ENCODE peak calls at places on chromosomes 7 and 10, in nine cellular contexts. One of them, this sample, is unnamed.

GRCh38 chr7:84139986-84140729 is 54.4 kb downstream of the SEMA3A start:
- DNase-seq in progenitor cell of endocrine pancreas: no peak
- DNase-seq in NB4: no peak
- DNase-seq in fibroblast of lung: peak
- DNase-seq in thoracic aorta: no peak
- DNase-seq in MCF 10A: peak
- DNase-seq in glutamatergic neuron: no peak
- DNase-seq in cardiac muscle cell: no peak
- DNase-seq in mucosa of descending colon: no peak
- DNase-seq in this sample: no peak

GRCh38 chr10:14470920-14471319 is 140.2 kb upstream of the FRMD4A start:
- DNase-seq in glutamatergic neuron: no peak
- DNase-seq in cardiac muscle cell: no peak
- DNase-seq in MCF 10A: no peak
- DNase-seq in thoracic aorta: no peak
- DNase-seq in fibroblast of lung: no peak
- DNase-seq in progenitor cell of endocrine pancreas: no peak
- DNase-seq in NB4: no peak
- DNase-seq in mucosa of descending colon: no peak
- DNase-seq in this sample: no peak

GRCh38 chr10:75651452-75651851 is 220.0 kb downstream of the LRMDA start:
- DNase-seq in glutamatergic neuron: no peak
- DNase-seq in fibroblast of lung: no peak
- DNase-seq in progenitor cell of endocrine pancreas: no peak
- DNase-seq in NB4: peak
- DNase-seq in MCF 10A: peak
- DNase-seq in cardiac muscle cell: no peak
- DNase-seq in mucosa of descending colon: no peak
- DNase-seq in thoracic aorta: no peak
- DNase-seq in this sample: no peak

GRCh38 chr7:25353191-25353590 is 124.9 kb upstream of the NPVF start:
- DNase-seq in cardiac muscle cell: no peak
- DNase-seq in NB4: no peak
- DNase-seq in fibroblast of lung: no peak
- DNase-seq in MCF 10A: peak
- DNase-seq in thoracic aorta: no peak
- DNase-seq in mucosa of descending colon: no peak
- DNase-seq in progenitor cell of endocrine pancreas: no peak
- DNase-seq in glutamatergic neuron: no peak
- DNase-seq in this sample: no peak

GRCh38 chr10:89535185-89536012 is at the start of gene SLC16A12:
- DNase-seq in cardiac muscle cell: peak
- DNase-seq in fibroblast of lung: peak
- DNase-seq in progenitor cell of endocrine pancreas: peak
- DNase-seq in NB4: no peak
- DNase-seq in thoracic aorta: no peak
- DNase-seq in mucosa of descending colon: no peak
- DNase-seq in glutamatergic neuron: peak
- DNase-seq in MCF 10A: no peak
- DNase-seq in this sample: no peak

GRCh38 chr10:16756561-16757221 is 60.5 kb downstream of the RSU1 start:
- DNase-seq in thoracic aorta: no peak
- DNase-seq in progenitor cell of endocrine pancreas: no peak
- DNase-seq in NB4: no peak
- DNase-seq in MCF 10A: peak
- DNase-seq in mucosa of descending colon: no peak
- DNase-seq in fibroblast of lung: peak
- DNase-seq in glutamatergic neuron: no peak
- DNase-seq in cardiac muscle cell: no peak
- DNase-seq in this sample: no peak

GRCh38 chr10:108562105-108562504 is 1361.2 kb downstream of the XPNPEP1 start:
- DNase-seq in thoracic aorta: no peak
- DNase-seq in glutamatergic neuron: no peak
- DNase-seq in NB4: no peak
- DNase-seq in cardiac muscle cell: no peak
- DNase-seq in MCF 10A: no peak
- DNase-seq in progenitor cell of endocrine pancreas: no peak
- DNase-seq in mucosa of descending colon: no peak
- DNase-seq in fibroblast of lung: no peak
- DNase-seq in this sample: no peak

GRCh38 chr10:67666416-67667043 is 29.5 kb downstream of the CTNNA3 start:
- DNase-seq in thoracic aorta: no peak
- DNase-seq in cardiac muscle cell: peak
- DNase-seq in mucosa of descending colon: no peak
- DNase-seq in fibroblast of lung: peak
- DNase-seq in progenitor cell of endocrine pancreas: no peak
- DNase-seq in glutamatergic neuron: no peak
- DNase-seq in MCF 10A: peak
- DNase-seq in NB4: peak
- DNase-seq in this sample: no peak

GRCh38 chr10:3482200-3482993 is 302.6 kb downstream of the KLF6 start:
- DNase-seq in MCF 10A: peak
- DNase-seq in mucosa of descending colon: no peak
- DNase-seq in NB4: peak
- DNase-seq in cardiac muscle cell: peak
- DNase-seq in progenitor cell of endocrine pancreas: no peak
- DNase-seq in fibroblast of lung: peak
- DNase-seq in glutamatergic neuron: no peak
- DNase-seq in thoracic aorta: peak
- DNase-seq in this sample: no peak

GRCh38 chr10:131556897-131557500 is 245.5 kb upstream of the TCERG1L start:
- DNase-seq in fibroblast of lung: no peak
- DNase-seq in thoracic aorta: no peak
- DNase-seq in glutamatergic neuron: no peak
- DNase-seq in NB4: no peak
- DNase-seq in progenitor cell of endocrine pancreas: no peak
- DNase-seq in cardiac muscle cell: no peak
- DNase-seq in MCF 10A: no peak
- DNase-seq in mucosa of descending colon: no peak
- DNase-seq in this sample: no peak

GRCh38 chr10:118926441-118926840 is 103.1 kb upstream of the NANOS1 start:
- DNase-seq in MCF 10A: no peak
- DNase-seq in progenitor cell of endocrine pancreas: no peak
- DNase-seq in mucosa of descending colon: no peak
- DNase-seq in glutamatergic neuron: no peak
- DNase-seq in cardiac muscle cell: no peak
- DNase-seq in thoracic aorta: no peak
- DNase-seq in fibroblast of lung: no peak
- DNase-seq in NB4: no peak
- DNase-seq in this sample: no peak

DNA sequence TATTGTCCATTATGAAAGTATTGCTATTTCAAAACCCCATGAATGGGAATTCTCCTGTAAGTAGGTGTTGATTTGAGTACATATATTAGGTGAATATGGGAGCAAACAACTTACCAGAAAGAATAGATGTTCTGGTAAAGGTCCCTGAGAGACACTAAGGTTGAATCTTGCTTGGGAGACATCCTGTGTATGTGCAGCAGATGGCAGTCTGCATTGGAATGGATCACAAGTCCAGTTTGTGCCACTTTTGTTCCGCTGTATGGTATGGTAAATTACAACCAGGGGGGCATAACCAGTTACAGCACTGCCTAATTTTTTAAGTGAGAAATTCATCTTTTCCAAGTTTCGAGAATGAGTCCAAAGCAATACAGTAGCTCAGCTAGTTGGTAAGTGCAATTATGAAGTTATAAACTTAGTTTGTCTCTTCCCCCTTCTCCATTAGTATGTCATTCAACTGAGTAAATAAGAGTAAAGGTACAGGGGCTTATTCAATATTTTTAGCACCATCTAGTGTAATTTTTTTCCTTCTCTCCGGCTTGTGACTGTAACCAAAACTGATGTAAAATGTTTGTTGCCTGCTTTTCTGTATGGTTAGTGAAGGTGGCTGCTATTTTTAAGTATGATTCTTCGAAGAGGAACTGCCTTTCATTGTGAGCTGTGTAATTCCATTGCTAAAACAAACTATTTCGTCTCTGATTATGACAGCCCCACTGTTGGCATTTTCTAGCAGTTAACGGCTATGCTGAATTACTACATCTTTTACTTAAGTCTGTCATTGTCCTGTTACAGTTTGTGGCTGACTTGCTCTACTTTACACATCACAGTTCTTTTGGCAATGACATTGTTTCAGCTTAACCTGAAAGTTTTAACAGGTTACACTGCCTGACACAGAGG is 2.8 kb downstream of the MCU start:
- DNase-seq in fibroblast of lung: peak
- DNase-seq in mucosa of descending colon: no peak
- DNase-seq in glutamatergic neuron: no peak
- DNase-seq in NB4: peak
- DNase-seq in MCF 10A: peak
- DNase-seq in cardiac muscle cell: peak
- DNase-seq in thoracic aorta: no peak
- DNase-seq in progenitor cell of endocrine pancreas: no peak
- DNase-seq in this sample: no peak
- TF ChIP-seq CTCF in fibroblast of lung: peak
- TF ChIP-seq CTCF in mucosa of descending colon: no peak
- TF ChIP-seq CTCF in glutamatergic neuron: no peak
- TF ChIP-seq CTCF in NB4: peak
- TF ChIP-seq CTCF in MCF 10A: peak
- TF ChIP-seq CTCF in cardiac muscle cell: peak
- TF ChIP-seq CTCF in thoracic aorta: peak
- TF ChIP-seq CTCF in progenitor cell of endocrine pancreas: no peak
- TF ChIP-seq CTCF in this sample: no peak

DNA sequence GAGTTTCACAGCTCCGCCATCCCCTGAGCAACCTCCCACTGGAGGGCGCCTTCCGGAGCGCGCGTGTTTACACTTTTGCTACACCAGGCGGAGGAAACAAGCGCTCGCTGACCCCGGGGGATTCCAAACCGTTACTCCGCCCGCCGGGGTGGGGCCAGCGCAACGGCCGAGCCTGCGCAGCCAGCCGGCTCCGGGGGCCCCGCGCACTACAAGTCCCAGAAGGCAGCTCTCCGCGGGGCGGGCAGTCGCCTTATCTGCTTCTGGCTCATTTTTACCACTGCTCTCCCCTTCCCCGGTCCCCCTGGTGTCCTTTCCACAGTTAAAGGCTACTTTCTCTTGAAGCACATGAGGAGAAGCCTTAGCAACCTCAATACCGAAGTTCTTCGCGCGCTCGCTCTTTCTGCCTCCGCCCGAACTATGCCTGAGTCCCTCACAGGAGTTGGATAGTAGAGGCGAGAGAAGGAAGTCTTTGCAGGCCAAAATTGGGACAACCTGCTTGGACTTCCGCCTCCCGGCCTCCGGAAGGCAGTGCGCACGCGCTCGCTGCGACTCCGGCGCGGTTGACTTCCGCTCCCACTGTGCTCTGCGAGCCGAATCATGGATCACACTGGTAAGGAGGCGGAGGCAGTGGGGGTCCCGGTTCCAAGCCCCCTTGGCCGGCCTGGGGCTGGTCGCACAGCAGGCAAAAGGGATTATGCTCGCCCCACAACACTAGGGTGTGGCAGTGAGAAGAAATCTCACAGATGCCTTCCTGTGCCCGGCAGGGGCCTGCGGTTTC is at the start of gene CBLL1:
- DNase-seq in thoracic aorta: peak
- DNase-seq in MCF 10A: peak
- DNase-seq in NB4: peak
- DNase-seq in progenitor cell of endocrine pancreas: peak
- DNase-seq in glutamatergic neuron: peak
- DNase-seq in mucosa of descending colon: peak
- DNase-seq in fibroblast of lung: peak
- DNase-seq in cardiac muscle cell: peak
- DNase-seq in this sample: peak
- TF ChIP-seq CTCF in thoracic aorta: peak
- TF ChIP-seq CTCF in MCF 10A: peak
- TF ChIP-seq CTCF in NB4: peak
- TF ChIP-seq CTCF in progenitor cell of endocrine pancreas: peak
- TF ChIP-seq CTCF in glutamatergic neuron: no peak
- TF ChIP-seq CTCF in mucosa of descending colon: peak
- TF ChIP-seq CTCF in fibroblast of lung: peak
- TF ChIP-seq CTCF in cardiac muscle cell: peak
- TF ChIP-seq CTCF in this sample: peak

GRCh38 chr7:102464577-102465280 is at the start of the genes ALKBH4 and LRWD1:
- DNase-seq in glutamatergic neuron: peak
- DNase-seq in MCF 10A: peak
- DNase-seq in mucosa of descending colon: peak
- DNase-seq in NB4: peak
- DNase-seq in thoracic aorta: peak
- DNase-seq in fibroblast of lung: peak
- DNase-seq in progenitor cell of endocrine pancreas: peak
- DNase-seq in cardiac muscle cell: peak
- DNase-seq in this sample: peak
- TF ChIP-seq CTCF in glutamatergic neuron: no peak
- TF ChIP-seq CTCF in MCF 10A: no peak
- TF ChIP-seq CTCF in mucosa of descending colon: peak
- TF ChIP-seq CTCF in NB4: no peak
- TF ChIP-seq CTCF in thoracic aorta: peak
- TF ChIP-seq CTCF in fibroblast of lung: peak
- TF ChIP-seq CTCF in progenitor cell of endocrine pancreas: peak
- TF ChIP-seq CTCF in cardiac muscle cell: peak
- TF ChIP-seq CTCF in this sample: peak

DNA sequence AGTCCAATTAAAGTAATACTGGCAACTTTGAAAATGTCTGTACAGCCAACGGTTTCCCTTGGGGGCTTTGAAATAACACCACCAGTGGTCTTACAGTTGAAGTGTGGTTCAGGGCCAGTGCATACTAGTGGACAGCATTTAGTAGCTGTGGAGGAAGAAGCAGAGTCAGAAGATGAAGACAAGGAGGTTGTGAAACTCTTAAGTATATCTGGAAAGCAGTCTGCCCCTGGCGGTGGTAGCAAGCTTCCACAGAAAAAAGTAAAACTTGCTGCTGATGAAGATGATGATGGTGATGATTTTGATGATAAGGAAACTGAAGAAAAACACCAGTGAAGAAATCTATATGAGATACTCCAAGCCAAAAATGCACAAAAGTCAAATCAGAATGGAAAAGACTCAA is 72.2 kb downstream of the ZNF783 start:
- DNase-seq in thoracic aorta: no peak
- DNase-seq in fibroblast of lung: no peak
- DNase-seq in MCF 10A: no peak
- DNase-seq in mucosa of descending colon: no peak
- DNase-seq in cardiac muscle cell: no peak
- DNase-seq in glutamatergic neuron: no peak
- DNase-seq in NB4: no peak
- DNase-seq in progenitor cell of endocrine pancreas: no peak
- DNase-seq in this sample: no peak
- TF ChIP-seq CTCF in thoracic aorta: no peak
- TF ChIP-seq CTCF in fibroblast of lung: no peak
- TF ChIP-seq CTCF in MCF 10A: no peak
- TF ChIP-seq CTCF in mucosa of descending colon: no peak
- TF ChIP-seq CTCF in cardiac muscle cell: no peak
- TF ChIP-seq CTCF in glutamatergic neuron: no peak
- TF ChIP-seq CTCF in NB4: no peak
- TF ChIP-seq CTCF in progenitor cell of endocrine pancreas: no peak
- TF ChIP-seq CTCF in this sample: no peak

This sample was measured in natural killer cell.